ENCODE peak calls at places on chromosomes 2 and 18, in eight cellular contexts. M, Y, C, N, F, B, S and W are unnamed samples.

GRCh38 chr2:28594369-28595108 is 98.7 kb downstream of the PLB1 start:
- DNase-seq in M (peak; percentile 93), Y (peak; percentile 89), C (peak; percentile 92), N (peak; percentile 92), F (peak; percentile 88), B (peak; percentile 80), S (peak; percentile 95), W (peak; percentile 92)

GRCh38 chr18:23578891-23579653 is 7.2 kb downstream of the NPC1 start:
- DNase-seq in M (peak; percentile 48), Y (no peak), C (no peak), N (no peak), F (no peak), B (peak; percentile 34), S (no peak), W (no peak)

GRCh38 chr2:190119257-190119656 is 56.7 kb upstream of the MSTN start:
- DNase-seq in M (no peak), Y (peak; percentile 37), C (peak; percentile 63), N (peak; percentile 30), F (peak; percentile 27), B (no peak), S (peak; percentile 87), W (peak; percentile 82)

GRCh38 chr2:230713331-230714121 is 884 bp downstream of the CAB39 start:
- DNase-seq in M (peak; percentile 56), Y (peak; percentile 19), C (peak; percentile 66), N (peak; percentile 27), F (peak; percentile 34), B (peak; percentile 24), S (peak; percentile 54), W (peak; percentile 37)

GRCh38 chr18:7116832-7117389 is 686 bp downstream of the LAMA1 start:
- DNase-seq in M (peak; percentile 62), Y (no peak), C (no peak), N (no peak), F (no peak), B (no peak), S (peak; percentile 60), W (peak; percentile 37)

GRCh38 chr18:30177056-30177455 is 865.5 kb downstream of the DSC3 start:
- DNase-seq in M (peak; percentile 0), Y (no peak), C (no peak), N (no peak), F (no peak), B (no peak), S (no peak), W (no peak)

GRCh38 chr2:104432401-104432800 is 421.5 kb upstream of the POU3F3 start:
- DNase-seq in M (no peak), Y (no peak), C (no peak), N (no peak), F (no peak), B (no peak), S (no peak), W (no peak)

GRCh38 chr2:127158614-127159290 is 51.8 kb upstream of the BIN1 start:
- DNase-seq in M (no peak), Y (no peak), C (peak; percentile 25), N (no peak), F (no peak), B (no peak), S (no peak), W (no peak)

GRCh38 chr2:19358242-19359020 is at the start of gene OSR1:
- DNase-seq in M (peak; percentile 94), Y (peak; percentile 50), C (no peak), N (peak; percentile 79), F (peak; percentile 67), B (peak; percentile 82), S (peak; percentile 84), W (peak; percentile 85)

GRCh38 chr2:61287254-61287653 is 125.3 kb downstream of the C2orf74 start:
- DNase-seq in M (no peak), Y (no peak), C (no peak), N (no peak), F (no peak), B (no peak), S (no peak), W (no peak)

DNA sequence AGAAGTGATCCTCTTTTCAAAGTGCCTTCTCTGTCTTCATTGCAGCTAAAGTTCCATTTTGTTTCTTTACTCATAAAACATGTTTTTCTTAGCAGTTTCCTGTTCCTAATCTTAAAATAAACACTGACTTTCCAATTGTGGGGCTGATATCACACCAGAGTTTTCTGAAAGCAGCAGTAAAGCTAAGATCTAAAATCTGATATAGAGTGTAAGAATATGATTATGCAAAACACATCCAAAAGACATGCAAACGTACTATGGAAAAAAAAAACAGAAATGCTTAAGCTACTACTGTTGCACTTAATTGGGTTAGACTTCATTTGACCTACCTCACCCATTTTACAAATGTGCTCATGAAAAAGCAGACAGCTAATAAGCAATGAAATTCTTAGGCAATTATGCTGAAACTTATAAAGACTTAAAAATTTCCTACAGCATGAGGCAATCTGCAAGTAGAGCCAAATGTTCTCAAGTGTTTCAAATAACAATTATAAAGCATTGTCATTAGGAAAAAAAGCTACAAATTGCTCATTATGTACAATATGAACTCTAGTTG is 10.5 kb downstream of the CYTIP start:
- DNase-seq in M (peak; percentile 45), Y (no peak), C (no peak), N (no peak), F (no peak), B (peak; percentile 7), S (no peak), W (no peak)
- H3K4me1 ChIP-seq in M (peaks cover 16% of the 10 kb centered on the region), Y (peaks cover 17% of the 10 kb centered on the region), C (peaks cover 64% of the 10 kb centered on the region), N (peaks cover 38% of the 10 kb centered on the region), F (peaks cover 31% of the 10 kb centered on the region), B (peaks cover 12% of the 10 kb centered on the region), S (no peaks in the 10 kb centered on the region), W (no peaks in the 10 kb centered on the region)

GRCh38 chr2:30363406-30363805 is 83.6 kb upstream of the LCLAT1 start:
- DNase-seq in M (no peak), Y (no peak), C (no peak), N (no peak), F (no peak), B (no peak), S (no peak), W (no peak)
- H3K4me1 ChIP-seq in M (peaks cover 49% of the 10 kb centered on the region), Y (peaks cover 81% of the 10 kb centered on the region), C (peaks cover 51% of the 10 kb centered on the region), N (peaks cover 86% of the 10 kb centered on the region), F (peaks cover 71% of the 10 kb centered on the region), B (no peaks in the 10 kb centered on the region), S (peaks cover 5% of the 10 kb centered on the region), W (no peaks in the 10 kb centered on the region)

GRCh38 chr18:53380063-53380639 is 844.3 kb downstream of the MBD2 start:
- DNase-seq in M (peak; percentile 72), Y (no peak), C (no peak), N (no peak), F (no peak), B (no peak), S (peak; percentile 70), W (no peak)
- H3K4me1 ChIP-seq in M (no peaks in the 10 kb centered on the region), Y (no peaks in the 10 kb centered on the region), C (no peaks in the 10 kb centered on the region), N (no peaks in the 10 kb centered on the region), F (no peaks in the 10 kb centered on the region), B (no peaks in the 10 kb centered on the region), S (peaks cover 7% of the 10 kb centered on the region), W (no peaks in the 10 kb centered on the region)

DNA sequence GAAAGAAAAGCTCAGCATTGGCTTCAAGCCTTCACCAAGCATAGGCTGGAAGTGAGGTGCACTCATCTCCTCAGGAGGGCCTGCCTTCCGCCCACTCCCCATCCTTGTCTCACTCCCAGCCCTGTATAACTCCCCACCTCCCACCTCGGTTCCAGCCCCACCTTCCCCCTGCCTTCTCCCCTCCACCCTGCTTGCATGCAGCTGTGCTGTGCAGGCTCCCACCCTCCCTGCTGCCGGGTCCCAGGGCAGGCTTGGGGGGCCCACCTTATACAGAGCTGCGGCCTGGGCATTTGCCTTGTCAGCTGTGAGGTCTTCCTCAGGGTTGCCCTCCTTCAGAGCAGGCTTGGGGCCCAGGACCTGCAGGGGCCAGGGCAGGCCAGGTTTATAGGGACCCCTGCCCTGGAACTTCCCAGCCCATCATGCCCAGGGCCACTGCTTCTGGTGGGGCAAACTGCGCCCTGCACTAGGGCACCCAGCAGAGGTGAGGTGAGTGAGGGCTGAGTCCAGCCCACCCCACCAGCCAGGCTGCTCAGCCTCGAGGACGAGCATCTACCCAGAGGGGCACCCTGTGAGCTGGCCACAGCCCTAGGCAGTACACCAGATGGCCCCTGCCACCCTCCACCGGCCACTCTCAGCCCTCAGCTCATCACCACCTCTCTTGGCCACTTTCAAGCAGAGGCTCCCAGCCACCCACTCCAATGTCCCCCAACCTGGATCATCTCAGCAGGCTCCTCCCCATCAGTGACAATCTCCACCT is 11.6 kb downstream of the CAPG start:
- DNase-seq in M (no peak), Y (no peak), C (no peak), N (no peak), F (no peak), B (no peak), S (no peak), W (no peak)
- H3K4me1 ChIP-seq in M (peaks cover 30% of the 10 kb centered on the region), Y (no peaks in the 10 kb centered on the region), C (no peaks in the 10 kb centered on the region), N (peaks cover 51% of the 10 kb centered on the region), F (no peaks in the 10 kb centered on the region), B (no peaks in the 10 kb centered on the region), S (no peaks in the 10 kb centered on the region), W (no peaks in the 10 kb centered on the region)

DNA sequence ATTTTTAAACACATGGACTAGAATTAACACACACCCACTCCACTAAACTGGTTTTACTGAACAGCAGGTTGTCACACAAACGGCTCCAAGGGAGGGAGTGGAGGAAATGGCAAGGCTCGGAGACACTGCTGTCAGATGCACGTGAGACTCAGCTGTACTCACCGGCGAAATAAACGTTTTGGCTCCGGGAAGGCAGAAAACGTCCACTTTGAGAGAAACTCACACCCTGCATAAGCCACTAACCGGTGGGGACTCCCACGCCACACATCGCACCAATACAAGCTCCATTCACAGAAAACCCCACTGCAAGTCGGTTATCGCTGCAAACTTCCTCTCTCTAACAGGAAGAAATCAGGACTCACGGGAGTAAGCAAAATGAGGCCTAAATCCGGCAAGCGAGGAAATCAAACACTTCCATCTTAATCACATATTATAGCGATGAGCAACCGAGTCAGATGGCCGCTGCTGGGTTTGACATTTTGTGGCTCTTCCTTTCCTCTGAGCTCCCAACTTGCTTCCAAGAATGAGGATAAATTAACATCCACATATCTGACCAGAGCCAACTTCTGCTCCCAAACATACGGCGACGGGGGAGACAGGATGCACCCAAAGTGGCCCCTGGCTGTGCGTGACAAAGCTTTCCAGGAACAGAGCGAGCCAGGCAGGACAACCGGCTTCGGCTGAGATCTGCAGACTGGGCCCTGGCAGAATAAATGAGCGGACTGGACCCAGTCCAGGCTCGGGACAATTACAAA is 63.5 kb downstream of the HDAC4 start:
- DNase-seq in M (no peak), Y (peak; percentile 19), C (no peak), N (no peak), F (no peak), B (no peak), S (no peak), W (no peak)
- H3K4me1 ChIP-seq in M (no peaks in the 10 kb centered on the region), Y (peaks cover 33% of the 10 kb centered on the region), C (peaks cover 18% of the 10 kb centered on the region), N (no peaks in the 10 kb centered on the region), F (peaks cover 37% of the 10 kb centered on the region), B (no peaks in the 10 kb centered on the region), S (peaks cover 12% of the 10 kb centered on the region), W (no peaks in the 10 kb centered on the region)